ENCODE peak calls at places on chromosome 12, in seven cellular contexts. U, M, F, C, L, V and H are unnamed samples.

GRCh38 chr12:61821381-61821780 is 438.8 kb upstream of the USP15 start:
- DNase-seq in U (no peak), M (no peak), F (no peak), C (no peak), L (no peak), V (no peak), H (peak)

GRCh38 chr12:105275997-105276760 is 40.2 kb upstream of the APPL2 start:
- DNase-seq in U (peak), M (no peak), F (peak), C (no peak), L (no peak), V (no peak), H (peak)

GRCh38 chr12:114665411-114666181 is 18.4 kb downstream of the TBX3 start:
- DNase-seq in U (no peak), M (no peak), F (peak), C (peak), L (no peak), V (no peak), H (peak)

GRCh38 chr12:13211191-13211858 is 14.8 kb downstream of the EMP1 start:
- DNase-seq in U (no peak), M (peak), F (no peak), C (no peak), L (no peak), V (no peak), H (peak)

GRCh38 chr12:109961201-109961600 is 35.0 kb downstream of the GIT2 start:
- DNase-seq in U (no peak), M (no peak), F (no peak), C (no peak), L (no peak), V (no peak), H (no peak)

GRCh38 chr12:111428728-111429175 is 23.0 kb downstream of the SH2B3 start:
- DNase-seq in U (peak), M (no peak), F (no peak), C (no peak), L (no peak), V (no peak), H (no peak)

GRCh38 chr12:47938093-47938492 is 25.3 kb upstream of the TMEM106C start:
- DNase-seq in U (no peak), M (peak), F (no peak), C (no peak), L (no peak), V (no peak), H (peak)

GRCh38 chr12:54751493-54751892 is 102.8 kb upstream of the MUCL1 start:
- DNase-seq in U (no peak), M (no peak), F (no peak), C (no peak), L (no peak), V (no peak), H (no peak)

GRCh38 chr12:48446372-48446771 is 26.0 kb upstream of the ANP32D start:
- DNase-seq in U (no peak), M (peak), F (no peak), C (peak), L (no peak), V (no peak), H (no peak)

GRCh38 chr12:102917026-102917787 is at the start of gene PAH:
- DNase-seq in U (peak), M (no peak), F (peak), C (peak), L (peak), V (no peak), H (no peak)

GRCh38 chr12:15918066-15918465 is 6.9 kb downstream of the DERA start:
- DNase-seq in U (no peak), M (no peak), F (no peak), C (peak), L (no peak), V (no peak), H (no peak)

GRCh38 chr12:57487055-57487596 is 742 bp upstream of the MARS1 start:
- DNase-seq in U (no peak), M (no peak), F (peak), C (no peak), L (no peak), V (no peak), H (no peak)

GRCh38 chr12:16568873-16569272 is 37.1 kb downstream of the LMO3 start:
- DNase-seq in U (no peak), M (peak), F (no peak), C (no peak), L (no peak), V (no peak), H (no peak)

GRCh38 chr12:106498056-106498455 is 84.7 kb upstream of the RFX4 start:
- DNase-seq in U (no peak), M (no peak), F (no peak), C (no peak), L (no peak), V (no peak), H (no peak)
- TF ChIP-seq EZH2phosphoT487 in U (no peak), M (no peak), F (no peak), C (no peak), L (no peak), V (no peak), H (no peak)

DNA sequence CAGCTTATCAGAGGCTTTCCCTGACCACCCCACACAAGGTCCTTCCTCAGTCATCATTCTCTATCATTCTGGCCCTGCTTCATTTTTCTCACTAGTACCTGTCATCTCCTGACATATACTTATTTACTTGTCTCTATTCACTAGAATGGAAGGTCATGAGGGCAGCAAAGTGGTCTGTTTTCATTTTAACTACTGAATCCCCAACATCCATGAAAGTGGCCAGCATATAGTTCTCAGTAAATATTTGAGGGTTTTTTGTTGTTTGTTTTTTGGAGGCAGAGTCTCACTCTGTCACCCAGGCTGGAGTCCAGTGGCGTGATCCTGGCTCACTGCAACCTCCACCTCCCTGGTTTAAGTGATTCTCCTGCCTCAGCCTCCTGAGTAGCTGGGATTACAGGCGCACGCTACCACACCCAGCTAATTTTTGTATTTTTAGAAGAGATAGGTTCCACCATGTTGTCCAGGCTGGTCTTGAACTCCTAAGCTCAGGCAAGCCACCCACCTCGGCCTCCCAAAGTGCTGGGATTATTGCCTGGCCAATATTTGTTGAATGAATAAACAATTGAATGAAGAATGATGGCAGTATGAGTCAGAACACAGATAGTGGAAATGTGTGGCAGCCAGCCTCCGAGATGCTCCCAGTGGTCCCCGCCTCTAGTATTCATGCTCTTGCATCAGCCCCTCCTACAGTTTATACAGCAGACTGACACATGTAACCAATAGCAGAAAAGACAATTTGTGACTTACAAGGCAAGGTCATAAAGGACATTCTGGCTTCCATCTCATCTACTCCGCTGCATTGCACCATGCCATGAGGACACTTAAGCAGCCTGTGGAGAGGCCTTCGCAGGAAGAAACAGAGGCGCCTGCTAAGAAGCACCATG is 7.0 kb upstream of the ANO6 start:
- DNase-seq in U (no peak), M (peak), F (no peak), C (no peak), L (no peak), V (peak), H (peak)
- TF ChIP-seq EZH2phosphoT487 in U (no peak), M (no peak), F (no peak), C (no peak), L (no peak), V (no peak), H (no peak)

DNA sequence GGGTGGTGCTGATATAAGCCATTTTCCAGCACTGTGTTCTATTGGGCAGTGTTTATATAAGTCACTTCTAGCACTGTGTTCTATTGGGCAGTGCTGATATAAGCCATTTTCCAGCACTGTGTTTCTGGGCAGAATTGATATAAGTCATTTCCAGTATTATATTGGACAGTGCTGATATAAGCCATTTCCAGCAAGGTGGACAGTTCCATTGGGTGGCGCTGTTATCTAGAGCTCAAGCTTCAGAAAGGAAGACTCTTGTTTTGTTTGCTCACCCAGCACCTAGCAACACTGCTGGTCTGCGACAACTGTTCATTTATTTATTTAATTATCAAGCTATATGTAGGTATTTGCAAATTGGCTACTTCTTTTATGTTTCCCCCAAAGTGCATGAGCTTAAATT is 690.3 kb downstream of the AACS start:
- DNase-seq in U (no peak), M (no peak), F (no peak), C (no peak), L (no peak), V (no peak), H (no peak)
- TF ChIP-seq EZH2phosphoT487 in U (no peak), M (no peak), F (no peak), C (no peak), L (no peak), V (no peak), H (no peak)

GRCh38 chr12:124597041-124597440 is 29.6 kb upstream of the NCOR2 start:
- DNase-seq in U (no peak), M (no peak), F (no peak), C (no peak), L (no peak), V (no peak), H (no peak)

GRCh38 chr12:124601699-124602098 is 34.3 kb upstream of the NCOR2 start:
- DNase-seq in U (no peak), M (no peak), F (no peak), C (no peak), L (no peak), V (no peak), H (no peak)

GRCh38 chr12:124595444-124595843 is 28.0 kb upstream of the NCOR2 start:
- DNase-seq in U (no peak), M (peak), F (no peak), C (no peak), L (no peak), V (no peak), H (no peak)

GRCh38 chr12:124603143-124603542 is 35.7 kb upstream of the NCOR2 start:
- DNase-seq in U (no peak), M (no peak), F (no peak), C (no peak), L (no peak), V (no peak), H (no peak)

DNA sequence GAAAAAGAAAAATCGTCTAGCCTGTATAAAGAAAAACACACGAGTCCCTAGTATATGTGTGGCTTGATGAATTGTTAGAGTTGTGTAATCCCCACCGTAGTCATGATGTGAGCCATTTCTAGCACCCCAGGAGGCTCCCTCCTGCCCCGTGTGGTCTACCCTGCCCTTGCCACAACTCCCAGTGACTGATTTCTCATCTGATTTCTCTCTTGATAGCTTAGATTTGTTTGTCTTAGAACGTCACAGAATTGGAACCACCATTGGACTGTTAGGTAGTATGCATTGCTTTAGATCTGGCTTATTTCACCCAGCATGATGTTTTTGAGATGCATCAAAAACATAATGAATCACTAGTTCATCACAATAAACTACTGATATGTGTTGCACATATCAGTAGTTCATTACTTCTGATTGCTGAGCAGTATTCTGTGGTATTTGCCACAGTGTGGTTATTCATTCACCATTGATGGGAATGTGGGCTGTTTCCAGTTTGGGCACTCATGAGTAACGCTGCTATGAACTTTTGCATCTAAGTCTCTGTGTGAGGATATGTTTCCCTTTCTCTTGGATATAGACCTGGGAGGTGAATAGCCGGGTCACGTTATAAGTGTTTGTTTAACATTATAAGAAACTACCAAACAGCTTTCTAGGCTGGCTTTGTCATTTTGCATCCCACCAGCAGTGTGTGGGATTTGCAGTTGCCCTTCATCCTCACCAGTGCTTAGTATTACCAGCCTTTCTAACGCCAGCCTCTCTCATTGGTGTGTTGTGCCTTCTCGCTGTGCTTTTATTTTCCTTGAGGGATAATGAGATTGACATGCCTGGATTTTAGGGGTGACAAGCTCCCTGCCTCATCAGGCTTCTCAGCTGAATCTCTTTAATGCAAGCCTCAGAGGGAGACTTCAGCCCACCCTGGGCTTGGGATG is 31.9 kb upstream of the NCOR2 start:
- DNase-seq in U (no peak), M (peak), F (no peak), C (no peak), L (no peak), V (no peak), H (peak)
- TF ChIP-seq EZH2phosphoT487 in U (no peak), M (no peak), F (no peak), C (no peak), L (no peak), V (no peak), H (no peak)